ENCODE peak calls at places on chromosomes 7 and 10, in seven cellular contexts. K, W, M, E, V, R and J are unnamed samples.

GRCh38 chr10:87913170-87913921 is 49.9 kb downstream of the PTEN start:
- DNase-seq in K (no peak), W (no peak), M (no peak), E (no peak), V (no peak), R (no peak), J (no peak)

GRCh38 chr10:23096814-23097549 is 1.6 kb downstream of the MSRB2 start:
- DNase-seq in K (no peak), W (peak), M (no peak), E (no peak), V (no peak), R (no peak), J (peak)

GRCh38 chr7:3005257-3005656 is 38.4 kb downstream of the CARD11 start:
- DNase-seq in K (no peak), W (no peak), M (no peak), E (no peak), V (peak), R (no peak), J (no peak)

GRCh38 chr7:112001089-112001826 is 204.9 kb downstream of the DOCK4 start:
- DNase-seq in K (no peak), W (no peak), M (no peak), E (no peak), V (no peak), R (no peak), J (no peak)

GRCh38 chr7:99500637-99501009 is 542 bp upstream of the ZNF394 start:
- DNase-seq in K (no peak), W (no peak), M (no peak), E (no peak), V (no peak), R (no peak), J (no peak)

GRCh38 chr10:76125900-76126299 is 694.5 kb downstream of the LRMDA start:
- DNase-seq in K (no peak), W (no peak), M (no peak), E (no peak), V (no peak), R (no peak), J (no peak)

GRCh38 chr10:100984670-100985177 is 2.6 kb downstream of the MRPL43 start:
- DNase-seq in K (no peak), W (no peak), M (no peak), E (no peak), V (peak), R (no peak), J (no peak)

GRCh38 chr10:100907773-100908172 is 5.0 kb upstream of the SLF2 start:
- DNase-seq in K (no peak), W (no peak), M (no peak), E (no peak), V (no peak), R (no peak), J (no peak)

GRCh38 chr10:77592946-77593636 is 44.5 kb downstream of the KCNMA1 start:
- DNase-seq in K (no peak), W (no peak), M (no peak), E (no peak), V (no peak), R (no peak), J (no peak)

GRCh38 chr7:90621130-90621891 is 25.2 kb downstream of the CDK14 start:
- DNase-seq in K (no peak), W (no peak), M (no peak), E (no peak), V (no peak), R (no peak), J (no peak)

GRCh38 chr7:15686209-15686956 is at the start of gene MEOX2:
- DNase-seq in K (peak), W (peak), M (no peak), E (no peak), V (peak), R (no peak), J (no peak)

GRCh38 chr7:120550494-120551048 is 277.6 kb downstream of the KCND2 start:
- DNase-seq in K (no peak), W (no peak), M (no peak), E (no peak), V (no peak), R (no peak), J (no peak)

GRCh38 chr10:5958077-5958476 is 19.3 kb downstream of the IL15RA start:
- DNase-seq in K (no peak), W (no peak), M (no peak), E (no peak), V (no peak), R (no peak), J (no peak)

GRCh38 chr10:95406651-95407280 is 116.0 kb upstream of the PDLIM1 start:
- DNase-seq in K (peak), W (no peak), M (no peak), E (no peak), V (no peak), R (no peak), J (no peak)

GRCh38 chr7:5422324-5423271 is 1.0 kb downstream of the TNRC18 start:
- DNase-seq in K (peak), W (no peak), M (no peak), E (no peak), V (no peak), R (no peak), J (peak)

GRCh38 chr10:82411416-82411815 is 536.4 kb downstream of the NRG3 start:
- DNase-seq in K (no peak), W (no peak), M (no peak), E (no peak), V (no peak), R (no peak), J (no peak)

GRCh38 chr10:112741830-112742402 is 208.1 kb upstream of the TCF7L2 start:
- DNase-seq in K (no peak), W (no peak), M (no peak), E (no peak), V (no peak), R (no peak), J (no peak)

GRCh38 chr7:114921636-114922150 is at the start of gene MDFIC:
- DNase-seq in K (no peak), W (peak), M (no peak), E (peak), V (no peak), R (no peak), J (no peak)

GRCh38 chr7:142414135-142414534 is 156.3 kb upstream of the PRSS58 start:
- DNase-seq in K (no peak), W (no peak), M (no peak), E (no peak), V (no peak), R (no peak), J (no peak)

GRCh38 chr10:104342941-104343411 is 4.7 kb upstream of the ITPRIP start:
- DNase-seq in K (no peak), W (no peak), M (no peak), E (no peak), V (no peak), R (no peak), J (no peak)

GRCh38 chr10:124994573-124995473 is 52.9 kb downstream of the ZRANB1 start:
- DNase-seq in K (peak), W (no peak), M (no peak), E (no peak), V (peak), R (no peak), J (no peak)

GRCh38 chr10:67602268-67602950 is 93.6 kb downstream of the CTNNA3 start:
- DNase-seq in K (no peak), W (no peak), M (no peak), E (no peak), V (no peak), R (no peak), J (no peak)

GRCh38 chr10:78541528-78542470 is 508.1 kb downstream of the RPS24 start:
- DNase-seq in K (no peak), W (no peak), M (no peak), E (no peak), V (peak), R (no peak), J (no peak)

GRCh38 chr10:97024181-97025073 is 161.3 kb downstream of the SLIT1 start:
- DNase-seq in K (no peak), W (peak), M (no peak), E (no peak), V (peak), R (no peak), J (no peak)

GRCh38 chr10:132798876-132799275 is 12.9 kb upstream of the NKX6-2 start:
- DNase-seq in K (no peak), W (no peak), M (no peak), E (no peak), V (no peak), R (no peak), J (no peak)

GRCh38 chr7:1667566-1668485 is 2.3 kb upstream of the ELFN1 start:
- DNase-seq in K (no peak), W (no peak), M (no peak), E (no peak), V (peak), R (no peak), J (no peak)

GRCh38 chr7:21426286-21426957 is 1.5 kb upstream of the SP4 start:
- DNase-seq in K (no peak), W (no peak), M (no peak), E (no peak), V (no peak), R (no peak), J (no peak)

GRCh38 chr10:24427678-24428409 is 218.9 kb downstream of the KIAA1217 start:
- DNase-seq in K (no peak), W (no peak), M (no peak), E (no peak), V (no peak), R (no peak), J (no peak)

GRCh38 chr10:93363891-93364648 is 118.1 kb downstream of the MYOF start:
- DNase-seq in K (peak), W (no peak), M (no peak), E (no peak), V (no peak), R (no peak), J (no peak)

GRCh38 chr7:29274156-29275017 is 79.8 kb downstream of the CHN2 start:
- DNase-seq in K (no peak), W (no peak), M (no peak), E (no peak), V (no peak), R (peak), J (no peak)

GRCh38 chr7:113752289-113752688 is 166.5 kb downstream of the PPP1R3A start:
- DNase-seq in K (no peak), W (no peak), M (no peak), E (no peak), V (no peak), R (no peak), J (no peak)

GRCh38 chr7:140176271-140176701 is 497 bp downstream of the KDM7A start:
- DNase-seq in K (no peak), W (peak), M (no peak), E (peak), V (no peak), R (no peak), J (no peak)